ENCODE peak calls at places on chromosomes 2 and 18, in ten cellular contexts. D is Peyer's patch, G is upper lobe of right lung, N is left ventricle myocardium inferior, V is GM23248, H is kidney epithelial cell, S is astrocyte of the spinal cord, U is H1, B is uterus, M is AG04449. X is an unnamed sample.

GRCh38 chr2:56185582-56186046 is 1.8 kb downstream of the CCDC85A start:
- DNase-seq in D (no peak), G (peak), N (peak), V (peak), H (no peak), S (peak), U (no peak), B (peak), M (no peak), X (no peak)

GRCh38 chr2:217706513-217706912 is 296.3 kb downstream of the TNS1 start:
- DNase-seq in D (no peak), G (no peak), N (no peak), V (no peak), H (no peak), S (no peak), U (no peak), B (no peak), M (no peak), X (no peak)

GRCh38 chr2:71884303-71885042 is 263.2 kb downstream of the CYP26B1 start:
- DNase-seq in D (peak), G (no peak), N (no peak), V (peak), H (no peak), S (peak), U (no peak), B (no peak), M (no peak), X (peak)

GRCh38 chr2:1788478-1788959 is 44.2 kb upstream of the PXDN start:
- DNase-seq in D (no peak), G (no peak), N (no peak), V (no peak), H (no peak), S (no peak), U (no peak), B (no peak), M (no peak), X (no peak)

GRCh38 chr2:159073256-159073655 is 104.8 kb downstream of the TANC1 start:
- DNase-seq in D (no peak), G (no peak), N (no peak), V (peak), H (peak), S (peak), U (no peak), B (no peak), M (no peak), X (no peak)

GRCh38 chr2:181760521-181760920 is 80.2 kb upstream of the NEUROD1 start:
- DNase-seq in D (no peak), G (no peak), N (no peak), V (no peak), H (no peak), S (no peak), U (no peak), B (no peak), M (no peak), X (no peak)

GRCh38 chr2:60853512-60853911 is 27.9 kb upstream of the REL start:
- DNase-seq in D (no peak), G (no peak), N (no peak), V (no peak), H (no peak), S (no peak), U (no peak), B (no peak), M (no peak), X (no peak)

GRCh38 chr2:9802576-9802993 is 40.7 kb upstream of the TAF1B start:
- DNase-seq in D (no peak), G (no peak), N (no peak), V (peak), H (no peak), S (no peak), U (no peak), B (no peak), M (no peak), X (no peak)

GRCh38 chr18:74963820-74964446 is 245.0 kb downstream of the PTGR3 start:
- DNase-seq in D (no peak), G (no peak), N (no peak), V (peak), H (no peak), S (peak), U (peak), B (no peak), M (no peak), X (peak)

GRCh38 chr2:13034861-13035260 is 318.1 kb downstream of the TRIB2 start:
- DNase-seq in D (no peak), G (no peak), N (no peak), V (no peak), H (no peak), S (no peak), U (no peak), B (no peak), M (peak), X (no peak)

GRCh38 chr18:36419913-36420531 is 122.5 kb downstream of the FHOD3 start:
- DNase-seq in D (no peak), G (no peak), N (no peak), V (peak), H (peak), S (no peak), U (no peak), B (no peak), M (no peak), X (no peak)

GRCh38 chr2:196191541-196191940 is 20.2 kb upstream of the STK17B start:
- DNase-seq in D (no peak), G (no peak), N (no peak), V (no peak), H (no peak), S (no peak), U (no peak), B (no peak), M (no peak), X (no peak)

GRCh38 chr2:107412981-107413380 is 413.7 kb upstream of the RGPD4 start:
- DNase-seq in D (no peak), G (no peak), N (no peak), V (peak), H (no peak), S (peak), U (no peak), B (no peak), M (no peak), X (peak)

GRCh38 chr2:99184811-99185210 is 3.8 kb downstream of the MRPL30 start:
- DNase-seq in D (no peak), G (no peak), N (no peak), V (no peak), H (no peak), S (no peak), U (no peak), B (no peak), M (no peak), X (no peak)

GRCh38 chr2:207473203-207473865 is 56.4 kb upstream of the CREB1 start:
- DNase-seq in D (no peak), G (no peak), N (no peak), V (peak), H (no peak), S (peak), U (peak), B (peak), M (peak), X (peak)

GRCh38 chr2:8676915-8677645 is 4.8 kb upstream of the ID2 start:
- DNase-seq in D (peak), G (no peak), N (no peak), V (peak), H (no peak), S (no peak), U (no peak), B (no peak), M (no peak), X (no peak)

GRCh38 chr2:119517433-119517832 is 6.8 kb downstream of the SCTR start:
- DNase-seq in D (peak), G (peak), N (peak), V (peak), H (no peak), S (peak), U (no peak), B (no peak), M (no peak), X (peak)

GRCh38 chr2:82827426-82827825 is 1631.7 kb downstream of the SUCLG1 start:
- DNase-seq in D (no peak), G (no peak), N (no peak), V (no peak), H (no peak), S (no peak), U (no peak), B (no peak), M (no peak), X (no peak)

GRCh38 chr2:206296128-206296527 is 21.7 kb downstream of the ZDBF2 start:
- DNase-seq in D (no peak), G (no peak), N (no peak), V (peak), H (peak), S (no peak), U (no peak), B (no peak), M (no peak), X (peak)

GRCh38 chr2:20524412-20525040 is 77.7 kb downstream of the RHOB start:
- DNase-seq in D (peak), G (no peak), N (peak), V (no peak), H (no peak), S (no peak), U (no peak), B (peak), M (no peak), X (no peak)
- H3K4me3 ChIP-seq in D (no peak), G (no peak), N (peak), V (no peak), H (no peak), S (no peak), U (no peak), B (no peak), M (no peak), X (no peak)

GRCh38 chr18:21955757-21956652 is 213.4 kb upstream of the GATA6 start:
- DNase-seq in D (peak), G (peak), N (peak), V (peak), H (no peak), S (peak), U (no peak), B (peak), M (no peak), X (peak)

GRCh38 chr18:21960189-21960588 is 209.2 kb upstream of the GATA6 start:
- DNase-seq in D (no peak), G (no peak), N (no peak), V (peak), H (no peak), S (no peak), U (no peak), B (no peak), M (peak), X (no peak)

GRCh38 chr18:21958707-21959457 is 210.5 kb upstream of the GATA6 start:
- DNase-seq in D (no peak), G (no peak), N (peak), V (no peak), H (no peak), S (no peak), U (no peak), B (no peak), M (no peak), X (no peak)

GRCh38 chr18:21958256-21958655 is 211.1 kb upstream of the GATA6 start:
- DNase-seq in D (no peak), G (no peak), N (no peak), V (no peak), H (no peak), S (no peak), U (no peak), B (no peak), M (no peak), X (no peak)
- H3K4me3 ChIP-seq in D (no peak), G (no peak), N (no peak), V (no peak), H (no peak), S (no peak), U (no peak), B (no peak), M (no peak), X (no peak)

DNA sequence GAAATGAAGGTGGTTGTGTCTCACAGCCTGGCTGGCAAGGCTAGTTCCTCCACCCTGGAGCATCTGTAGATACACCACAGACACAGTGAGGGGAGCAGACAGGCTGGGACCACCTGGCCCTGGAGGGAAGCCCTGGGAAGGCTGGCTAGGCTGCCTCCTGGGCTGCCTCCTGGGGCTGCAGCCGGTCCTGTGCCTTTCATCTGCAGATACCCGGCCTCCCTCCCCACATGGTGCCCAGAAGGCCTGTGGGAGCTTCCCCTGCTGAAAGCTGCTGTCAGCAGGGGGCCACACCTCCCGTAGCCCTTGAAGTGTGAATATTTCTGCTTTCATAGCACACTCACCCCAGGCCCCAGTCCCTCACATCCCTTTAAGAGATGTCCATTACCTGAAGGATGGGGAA is 37.6 kb downstream of the SDC1 start:
- DNase-seq in D (no peak), G (no peak), N (no peak), V (no peak), H (no peak), S (no peak), U (no peak), B (no peak), M (no peak), X (no peak)
- H3K4me3 ChIP-seq in D (no peak), G (no peak), N (no peak), V (no peak), H (no peak), S (no peak), U (no peak), B (no peak), M (no peak), X (no peak)

DNA sequence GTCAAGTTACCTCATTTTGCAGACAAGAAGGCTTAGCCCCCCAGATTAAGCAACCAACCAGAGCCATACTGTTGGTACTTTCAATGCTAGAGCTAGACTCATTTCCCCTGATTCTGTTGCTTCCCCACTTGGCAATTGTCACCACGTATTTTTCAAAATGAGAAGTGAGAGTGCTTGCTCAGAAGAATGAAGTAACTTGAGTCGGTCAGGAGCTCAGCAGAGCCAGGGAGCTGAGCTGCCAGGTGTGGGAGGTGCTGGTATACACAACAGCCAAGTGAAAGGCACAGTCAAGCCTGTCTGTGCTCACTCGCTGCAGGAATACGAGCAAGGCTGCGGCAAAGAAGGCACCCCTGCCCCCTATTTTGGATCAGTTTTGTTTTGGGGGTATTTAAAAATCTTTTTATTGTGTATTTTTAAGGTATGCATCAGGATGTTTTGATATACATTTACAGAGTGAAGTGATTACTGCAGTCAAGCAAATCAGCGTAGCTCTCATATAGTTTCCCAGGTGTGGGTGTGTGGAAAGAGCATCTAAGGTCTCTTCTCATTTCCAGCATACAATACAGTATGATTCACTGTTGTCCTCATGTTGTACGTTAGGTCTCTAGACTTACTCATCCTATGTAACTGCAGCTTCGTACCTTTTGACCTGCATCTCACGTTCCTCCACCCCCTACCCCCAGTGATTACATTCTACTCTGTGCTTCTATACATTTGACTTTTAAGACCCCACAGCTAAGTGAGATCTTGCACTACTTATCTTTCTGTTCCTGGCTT is 62.4 kb downstream of the MRPS9 start:
- DNase-seq in D (no peak), G (no peak), N (no peak), V (no peak), H (no peak), S (no peak), U (no peak), B (no peak), M (no peak), X (no peak)
- H3K4me3 ChIP-seq in D (no peak), G (no peak), N (no peak), V (no peak), H (no peak), S (no peak), U (no peak), B (no peak), M (no peak), X (no peak)

DNA sequence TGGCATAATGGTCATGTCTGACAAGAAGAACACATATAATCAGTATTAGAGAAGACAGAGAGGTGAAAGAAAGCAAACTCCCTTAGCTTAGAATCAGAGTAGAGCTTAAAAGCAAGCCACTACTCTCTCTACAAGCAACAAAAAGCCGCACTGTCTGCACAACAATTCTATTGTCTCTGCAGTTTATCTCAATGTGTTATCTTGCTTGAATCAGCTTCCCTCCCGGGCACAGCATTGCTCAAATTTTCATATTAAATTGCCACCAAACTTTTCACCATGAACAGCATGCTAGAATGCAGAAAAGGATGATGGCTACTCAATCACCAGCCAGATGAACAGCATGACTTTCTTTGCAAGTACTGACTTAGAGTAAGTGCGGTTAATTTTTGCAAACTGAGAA is 356.0 kb upstream of the KYNU start:
- DNase-seq in D (no peak), G (no peak), N (no peak), V (no peak), H (no peak), S (no peak), U (no peak), B (no peak), M (no peak), X (no peak)
- H3K4me3 ChIP-seq in D (no peak), G (no peak), N (no peak), V (no peak), H (no peak), S (no peak), U (no peak), B (no peak), M (no peak), X (no peak)

X was measured in skeletal muscle cell.